ENCODE peak calls at places on chromosomes 4 and X, in five cellular contexts. S is germinal center, B is aorta, A is EL, M is heart right ventricle. H is an unnamed sample.

GRCh38 chr4:16670726-16671125 is 227.7 kb downstream of the LDB2 start:
- DNase-seq in B (no peak), S (no peak), A (no peak), M (no peak), H (no peak)

GRCh38 chrX:27444093-27444908 is 18.8 kb downstream of the PPP4R3C start:
- DNase-seq in B (no peak), A (no peak), S (no peak), M (no peak), H (no peak)

GRCh38 chr4:164488114-164488513 is 265.8 kb upstream of the SMIM31 start:
- DNase-seq in M (no peak), B (no peak), A (no peak), S (no peak), H (no peak)

GRCh38 chr4:8907596-8908205 is 36.1 kb upstream of the HMX1 start:
- DNase-seq in S (no peak), A (no peak), B (peak), M (no peak), H (no peak)

GRCh38 chr4:174217273-174218126 is 66.0 kb downstream of the FBXO8 start:
- DNase-seq in M (peak), B (no peak), S (no peak), A (peak), H (no peak)

GRCh38 chr4:7852568-7853185 is 87.0 kb downstream of the AFAP1 start:
- DNase-seq in B (no peak), M (no peak), S (no peak), A (no peak), H (no peak)

GRCh38 chr4:8189551-8190466 is 9.3 kb upstream of the SH3TC1 start:
- DNase-seq in S (no peak), A (no peak), B (no peak), M (no peak), H (no peak)

GRCh38 chr4:39732728-39733127 is 34.8 kb downstream of the UBE2K start:
- DNase-seq in M (no peak), B (no peak), S (no peak), A (peak), H (no peak)

GRCh38 chr4:2083826-2084160 is 24.7 kb downstream of the NAT8L start:
- DNase-seq in S (no peak), A (no peak), B (no peak), M (no peak), H (no peak)

GRCh38 chrX:11427082-11428033 is 134.1 kb downstream of the AMELX start:
- DNase-seq in B (peak), S (peak), A (no peak), M (peak), H (no peak)

GRCh38 chr4:157978680-157979361 is 194.0 kb downstream of the GASK1B start:
- DNase-seq in A (peak), B (peak), M (peak), S (peak), H (no peak)

GRCh38 chrX:119734897-119735339 is 23.5 kb upstream of the SOWAHD start:
- DNase-seq in M (peak), A (no peak), B (peak), S (no peak), H (no peak)